ENCODE peak calls at places on chromosome 18, in eight cellular contexts. M is right cardiac atrium, Q is tibial artery, F is uterus, K is astrocyte, T is GM23248, H is endothelial cell of umbilical vein, O is K562. C is an unnamed sample. For H3K4me1, the result is how much of the 10 kb centered on the place peaks cover.

GRCh38 chr18:52442686-52443085 is 102.7 kb downstream of the DCC start:
- DNase-seq in Q (no peak), M (no peak), H (no peak), K (no peak), O (no peak), T (no peak), F (no peak), C (no peak)

GRCh38 chr18:77374106-77374505 is 124.5 kb downstream of the GALR1 start:
- DNase-seq in Q (no peak), T (no peak), O (no peak), M (peak), F (peak), H (no peak), K (no peak), C (peak)

GRCh38 chr18:41967680-41968079 is 12.6 kb downstream of the PIK3C3 start:
- DNase-seq in O (no peak), F (no peak), T (no peak), M (peak), H (no peak), Q (no peak), K (no peak), C (no peak)

GRCh38 chr18:50719471-50719987 is 100.3 kb downstream of the MRO start:
- DNase-seq in T (no peak), H (no peak), F (no peak), O (no peak), Q (no peak), K (no peak), M (no peak), C (no peak)

GRCh38 chr18:67770520-67770919 is 254.0 kb upstream of the DSEL start:
- DNase-seq in H (peak), K (no peak), T (no peak), O (no peak), M (no peak), Q (no peak), F (no peak), C (no peak)

GRCh38 chr18:23629444-23629946 is 33.2 kb downstream of the ANKRD29 start:
- DNase-seq in M (no peak), T (no peak), O (no peak), F (no peak), Q (no peak), K (no peak), H (no peak), C (no peak)

GRCh38 chr18:76672627-76673026 is 149.7 kb upstream of the ZNF236 start:
- DNase-seq in H (no peak), O (no peak), T (peak), F (peak), Q (no peak), K (peak), M (no peak), C (no peak)

GRCh38 chr18:40380657-40381441 is 1574.2 kb upstream of the PIK3C3 start:
- DNase-seq in O (no peak), F (no peak), H (no peak), M (no peak), T (peak), K (peak), Q (no peak), C (no peak)

GRCh38 chr18:10365021-10365420 is 89.4 kb upstream of the APCDD1 start:
- DNase-seq in M (no peak), H (no peak), F (no peak), T (no peak), O (no peak), Q (no peak), K (no peak), C (no peak)

GRCh38 chr18:58045265-58046086 is 1.4 kb downstream of the NEDD4L start:
- DNase-seq in Q (no peak), H (peak), F (peak), T (peak), M (peak), K (peak), O (peak), C (no peak)

GRCh38 chr18:34913837-34914755 is 127.1 kb upstream of the MAPRE2 start:
- DNase-seq in T (no peak), Q (no peak), F (no peak), H (peak), O (no peak), K (peak), M (no peak), C (no peak)

GRCh38 chr18:52682260-52682659 is 342.3 kb downstream of the DCC start:
- DNase-seq in Q (no peak), T (no peak), F (no peak), H (no peak), K (no peak), O (no peak), M (no peak), C (no peak)

GRCh38 chr18:44548291-44549221 is 132.1 kb upstream of the SETBP1 start:
- DNase-seq in O (no peak), Q (no peak), H (peak), M (peak), F (no peak), K (peak), T (peak), C (peak)

GRCh38 chr18:70245941-70246537 is 40.6 kb upstream of the RTTN start:
- DNase-seq in O (no peak), F (no peak), K (no peak), T (no peak), M (no peak), H (peak), Q (no peak), C (no peak)

GRCh38 chr18:50009772-50010171 is 185.2 kb downstream of the MYO5B start:
- DNase-seq in O (peak), H (peak), M (peak), Q (no peak), F (no peak), T (peak), K (no peak), C (no peak)

GRCh38 chr18:44651453-44651852 is 29.2 kb upstream of the SETBP1 start:
- DNase-seq in O (peak), H (peak), M (peak), K (peak), F (peak), T (peak), Q (no peak), C (no peak)

GRCh38 chr18:58354051-58354450 is 274.8 kb downstream of the ALPK2 start:
- DNase-seq in K (peak), O (no peak), F (no peak), Q (no peak), T (no peak), H (no peak), M (no peak), C (no peak)

GRCh38 chr18:67783215-67783946 is 266.9 kb upstream of the DSEL start:
- DNase-seq in M (no peak), T (peak), K (peak), Q (no peak), O (no peak), H (peak), F (no peak), C (no peak)

GRCh38 chr18:79611040-79611681 is 68.4 kb upstream of the CTDP1 start:
- DNase-seq in Q (peak), H (peak), T (peak), F (peak), O (peak), K (peak), M (peak), C (peak)

GRCh38 chr18:33596178-33596854 is 18.3 kb downstream of the ASXL3 start:
- DNase-seq in H (peak), T (peak), M (no peak), K (peak), F (no peak), O (no peak), Q (no peak), C (no peak)

GRCh38 chr18:48771641-48772380 is 179.0 kb downstream of the SMAD7 start:
- DNase-seq in O (no peak), H (peak), Q (no peak), K (no peak), M (peak), F (no peak), T (no peak), C (peak)

GRCh38 chr18:48774941-48775340 is 175.8 kb downstream of the SMAD7 start:
- DNase-seq in M (peak), T (no peak), H (no peak), O (no peak), K (no peak), Q (no peak), F (no peak), C (no peak)

GRCh38 chr18:48770243-48770642 is 180.5 kb downstream of the SMAD7 start:
- DNase-seq in H (no peak), Q (no peak), O (no peak), T (no peak), M (peak), F (no peak), K (no peak), C (no peak)

GRCh38 chr18:48773821-48774220 is 176.9 kb downstream of the SMAD7 start:
- DNase-seq in T (no peak), F (no peak), M (peak), K (no peak), O (no peak), H (no peak), Q (no peak), C (no peak)

DNA sequence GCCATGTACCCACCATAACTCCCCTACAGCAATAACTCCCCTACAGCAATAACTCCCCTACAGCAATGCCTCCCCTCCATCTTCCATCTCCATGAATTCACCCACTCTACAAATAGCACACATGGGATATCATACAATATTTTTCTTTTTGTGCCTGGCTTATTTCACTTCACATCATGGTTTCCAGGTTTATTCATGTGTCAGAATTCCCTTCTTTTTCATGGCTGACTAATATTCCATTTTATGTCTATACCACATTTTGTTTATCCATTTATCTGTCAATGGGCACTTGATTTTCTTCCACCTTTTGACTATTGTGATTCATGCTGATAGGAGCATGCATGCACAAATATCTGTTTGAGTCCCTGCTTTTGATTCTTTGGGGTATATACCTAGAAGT is 178.3 kb downstream of the SMAD7 start:
- DNase-seq in O (no peak), F (no peak), K (no peak), Q (no peak), M (no peak), T (no peak), H (no peak), C (no peak)
- H3K4me1 ChIP-seq in O (under half), F (under half), K (under half), Q (under half), M (under half), T (under half), H (under half), C (half or more)

DNA sequence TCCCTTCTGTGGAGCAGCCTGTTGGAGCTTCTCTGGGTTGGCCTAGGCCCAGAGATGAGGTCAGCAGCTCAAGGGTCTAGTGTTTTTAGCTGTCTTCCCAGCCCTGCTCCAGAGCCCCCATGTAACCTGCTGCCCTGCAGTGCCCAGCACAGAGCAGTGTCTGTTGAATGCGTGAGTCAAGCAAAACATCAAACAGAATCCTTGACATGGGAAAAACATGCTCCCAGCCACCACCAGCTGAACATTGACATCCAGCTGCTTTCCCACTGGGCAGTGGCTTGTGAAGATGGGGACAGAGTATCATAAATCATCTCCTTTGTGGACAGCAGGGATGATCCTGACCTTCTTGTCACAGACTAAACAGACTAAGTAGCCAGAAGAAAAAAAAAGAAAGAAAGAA is 22.6 kb downstream of the IMPA2 start:
- DNase-seq in T (no peak), K (no peak), Q (no peak), M (no peak), F (no peak), O (no peak), H (no peak), C (no peak)
- H3K4me1 ChIP-seq in T (under half), K (under half), Q (under half), M (under half), F (under half), O (under half), H (under half), C (under half)

GRCh38 chr18:56322403-56322802 is 316.0 kb downstream of the TXNL1 start:
- DNase-seq in H (no peak), T (no peak), O (no peak), M (peak), K (no peak), Q (no peak), F (no peak), C (peak)
- H3K4me1 ChIP-seq in H (under half), T (under half), O (under half), M (under half), K (under half), Q (under half), F (under half), C (under half)

DNA sequence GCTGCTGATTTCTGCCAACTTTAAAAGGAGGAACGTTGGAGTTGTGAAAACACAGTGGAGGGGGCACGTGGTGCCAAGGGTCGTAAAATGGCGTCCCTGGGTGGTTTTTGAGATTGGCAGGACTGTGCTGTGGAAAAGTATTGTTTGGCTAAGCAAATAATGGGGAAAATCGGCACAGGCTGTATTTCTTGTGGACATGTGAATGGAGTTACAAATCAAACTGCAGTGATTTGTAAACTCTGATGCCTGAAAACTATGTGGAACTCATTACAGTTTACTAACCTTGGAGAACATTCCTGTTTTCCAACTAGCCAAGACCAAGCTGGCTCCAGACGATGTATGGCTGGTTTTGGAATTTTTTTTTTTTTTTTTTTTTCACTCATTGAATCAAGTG is 68.7 kb downstream of the KCTD1 start:
- DNase-seq in F (no peak), K (peak), T (peak), M (no peak), Q (no peak), H (no peak), O (no peak), C (no peak)
- H3K4me1 ChIP-seq in F (under half), K (under half), T (under half), M (under half), Q (under half), H (under half), O (under half), C (under half)

DNA sequence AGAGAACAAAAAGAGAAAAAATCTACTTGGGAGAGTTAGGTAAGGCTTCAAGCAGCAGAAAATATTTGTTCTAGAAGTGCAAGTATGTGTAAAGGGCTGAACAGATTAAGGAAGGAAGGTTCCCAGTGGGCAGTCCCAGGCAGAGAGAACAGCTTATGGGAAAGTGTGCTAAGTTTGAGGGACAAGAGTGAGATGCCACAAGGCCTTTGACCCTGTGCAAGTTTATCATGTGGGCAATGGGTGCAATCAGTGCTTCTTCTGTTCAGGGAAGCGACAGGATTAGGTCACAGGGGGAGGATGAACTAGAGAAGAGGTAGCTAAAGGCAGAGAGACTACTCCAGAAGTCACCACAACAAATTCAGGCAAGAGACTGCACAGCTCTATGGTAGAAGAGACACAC is 44.4 kb downstream of the LPIN2 start:
- DNase-seq in M (no peak), T (no peak), Q (no peak), O (no peak), H (no peak), F (no peak), K (no peak), C (no peak)
- H3K4me1 ChIP-seq in M (under half), T (under half), Q (under half), O (under half), H (under half), F (under half), K (under half), C (half or more)

GRCh38 chr18:13260927-13261471 is 42.4 kb downstream of the LDLRAD4 start:
- DNase-seq in T (no peak), K (no peak), F (no peak), H (no peak), O (no peak), M (no peak), Q (no peak), C (no peak)
- H3K4me1 ChIP-seq in T (under half), K (under half), F (under half), H (under half), O (under half), M (under half), Q (half or more), C (half or more)

C was measured in left ventricle myocardium inferior.